ENCODE peak calls at places on chromosome 14, in eight cellular contexts. M is T-helper 1 cell; V is mesendoderm; E is sciatic nerve; D is fibroblast of pulmonary artery; G is stimulated activated CD4-positive, alpha-beta T cell treated with anti-CD3 and anti-CD28 coated beads, Interleukin-15, amount 100 ng/mL, for 1 hour; P is IMR-90; C is lower leg skin. S is an unnamed sample.
A peak's percentile ranks its signal among the peaks of the same experiment; 100 is the strongest.

GRCh38 chr14:99744873-99745224 is 48.4 kb upstream of the EML1 start:
- DNase-seq in C (no peak), M (no peak), G (no peak), V (no peak), D (no peak), E (no peak), P (no peak), S (peak; percentile 30)

GRCh38 chr14:56199095-56199975 is 81.1 kb downstream of the PELI2 start:
- DNase-seq in C (no peak), G (no peak), V (peak; percentile 55), M (no peak), D (peak; percentile 99), P (peak; percentile 99), E (peak; percentile 60), S (peak; percentile 100)

GRCh38 chr14:106436310-106436905 is 910.0 kb downstream of the TMEM121 start:
- DNase-seq in M (peak; percentile 48), G (peak; percentile 52), P (no peak), D (no peak), E (peak; percentile 64), C (no peak), V (peak; percentile 1), S (no peak)

GRCh38 chr14:50521912-50522341 is 10.4 kb downstream of the MAP4K5 start:
- DNase-seq in E (no peak), D (no peak), G (no peak), M (no peak), C (no peak), V (no peak), P (peak; percentile 62), S (peak; percentile 47)

GRCh38 chr14:55123101-55123500 is 6.0 kb upstream of the LGALS3 start:
- DNase-seq in E (no peak), G (no peak), P (peak; percentile 98), M (no peak), V (no peak), C (no peak), D (peak; percentile 95), S (peak; percentile 92)

GRCh38 chr14:105492966-105493871 is 2.2 kb downstream of the TEDC1 start:
- DNase-seq in V (no peak), P (no peak), E (peak; percentile 59), M (peak; percentile 5), G (no peak), C (peak; percentile 86), D (no peak), S (no peak)

GRCh38 chr14:32576088-32576795 is 247.1 kb downstream of the AKAP6 start:
- DNase-seq in G (no peak), C (no peak), P (peak; percentile 59), E (no peak), V (peak; percentile 50), M (peak; percentile 8), D (peak; percentile 78), S (peak; percentile 69)

GRCh38 chr14:50082784-50083466 is 33.4 kb downstream of the VCPKMT start:
- DNase-seq in M (peak; percentile 75), E (no peak), G (peak; percentile 59), C (peak; percentile 57), V (no peak), P (peak; percentile 86), D (no peak), S (peak; percentile 10)

GRCh38 chr14:104117341-104118005 is 20.9 kb upstream of the KIF26A start:
- DNase-seq in P (no peak), D (no peak), C (peak; percentile 87), M (peak; percentile 1), V (no peak), E (peak; percentile 41), G (no peak), S (no peak)

GRCh38 chr14:75295061-75295461 is 16.4 kb downstream of the FOS start:
- DNase-seq in C (peak; percentile 95), P (peak; percentile 78), D (peak; percentile 85), M (no peak), V (peak; percentile 86), E (peak; percentile 82), G (no peak), S (peak; percentile 87)

GRCh38 chr14:58171090-58171489 is 19.1 kb upstream of the ARMH4 start:
- DNase-seq in V (peak; percentile 96), E (peak; percentile 64), C (peak; percentile 93), G (peak; percentile 8), D (peak; percentile 83), P (peak; percentile 82), M (no peak), S (peak; percentile 81)

GRCh38 chr14:74886001-74886400 is 4.3 kb downstream of the DLST start:
- DNase-seq in G (no peak), V (peak; percentile 74), C (no peak), P (peak; percentile 98), M (no peak), E (no peak), D (peak; percentile 93), S (peak; percentile 82)

GRCh38 chr14:72560331-72560730 is 333.6 kb downstream of the DPF3 start:
- DNase-seq in C (no peak), V (peak; percentile 63), P (no peak), D (no peak), M (no peak), G (no peak), E (no peak), S (no peak)

GRCh38 chr14:75969126-75969525 is 12.7 kb downstream of the TGFB3 start:
- DNase-seq in C (no peak), P (no peak), D (no peak), G (no peak), E (no peak), M (no peak), V (no peak), S (no peak)

GRCh38 chr14:85250369-85250768 is 279.6 kb upstream of the FLRT2 start:
- DNase-seq in P (no peak), E (no peak), V (peak; percentile 90), G (no peak), D (no peak), C (no peak), M (no peak), S (no peak)

GRCh38 chr14:28765907-28766504 is 581 bp upstream of the FOXG1 start:
- DNase-seq in E (no peak), P (no peak), G (no peak), D (no peak), V (peak; percentile 84), C (no peak), M (no peak), S (peak; percentile 22)

S was measured in mesenchymal stem cell.